ENCODE peak calls at places on chromosomes 7 and 10, in ten cellular contexts. Y, B, N, W, J, C, S, X, I and E are unnamed samples.

GRCh38 chr10:98312349-98312748 is 44.4 kb upstream of the LOXL4 start:
- DNase-seq in Y (no peak), J (peak), I (no peak), N (peak), S (no peak), X (no peak), W (no peak), B (no peak), C (no peak), E (no peak)

GRCh38 chr10:51708609-51709008 is 9.2 kb upstream of the CSTF2T start:
- DNase-seq in I (no peak), C (no peak), B (no peak), Y (no peak), S (no peak), W (no peak), X (no peak), N (no peak), J (no peak), E (no peak)

GRCh38 chr10:48685731-48686130 is 1.1 kb downstream of the WDFY4 start:
- DNase-seq in B (no peak), N (no peak), J (no peak), I (no peak), X (no peak), S (no peak), C (no peak), W (no peak), Y (no peak), E (peak)

GRCh38 chr7:20351901-20352300 is 21.2 kb downstream of the ITGB8 start:
- DNase-seq in N (peak), C (no peak), B (no peak), S (no peak), I (no peak), W (no peak), X (no peak), Y (no peak), J (peak), E (no peak)

GRCh38 chr7:104096683-104097082 is 107.2 kb upstream of the RELN start:
- DNase-seq in X (no peak), Y (no peak), C (no peak), I (no peak), S (no peak), J (peak), N (peak), B (no peak), W (peak), E (peak)

GRCh38 chr7:147308539-147308938 is 1191.9 kb downstream of the CNTNAP2 start:
- DNase-seq in N (no peak), X (no peak), C (no peak), B (no peak), J (no peak), Y (no peak), W (no peak), S (no peak), I (no peak), E (no peak)

GRCh38 chr10:58473966-58474365 is 38.7 kb upstream of the BICC1 start:
- DNase-seq in C (peak), I (no peak), N (peak), J (peak), W (peak), X (no peak), S (no peak), Y (no peak), B (no peak), E (no peak)

GRCh38 chr10:46040004-46040403 is 6.1 kb downstream of the MSMB start:
- DNase-seq in B (no peak), S (no peak), C (no peak), Y (no peak), N (no peak), J (no peak), X (no peak), I (no peak), W (no peak), E (no peak)

GRCh38 chr7:22121702-22122474 is 176.2 kb upstream of the CDCA7L start:
- DNase-seq in W (no peak), I (no peak), C (peak), B (no peak), S (no peak), Y (no peak), N (peak), X (no peak), J (peak), E (no peak)

GRCh38 chr10:113108180-113108835 is 158.3 kb downstream of the TCF7L2 start:
- DNase-seq in Y (no peak), I (no peak), J (no peak), C (no peak), X (no peak), B (no peak), N (peak), W (peak), S (peak), E (peak)

GRCh38 chr10:105585753-105586152 is 944.7 kb downstream of the SORCS3 start:
- DNase-seq in Y (no peak), J (peak), C (peak), W (no peak), X (no peak), B (no peak), N (peak), S (no peak), I (peak), E (no peak)

GRCh38 chr7:43232376-43232775 is 119.9 kb downstream of the HECW1 start:
- DNase-seq in Y (peak), X (no peak), S (no peak), B (no peak), J (no peak), C (no peak), N (no peak), W (no peak), I (no peak), E (no peak)

GRCh38 chr7:128352138-128352537 is 8.4 kb upstream of the RBM28 start:
- DNase-seq in B (no peak), I (no peak), S (peak), X (no peak), Y (no peak), N (no peak), J (peak), C (peak), W (no peak), E (peak)

GRCh38 chr10:116132716-116133420 is 140.1 kb downstream of the GFRA1 start:
- DNase-seq in B (no peak), N (no peak), W (no peak), I (no peak), S (no peak), J (peak), Y (no peak), X (no peak), C (no peak), E (peak)

GRCh38 chr10:33675235-33675634 is 340.8 kb upstream of the NRP1 start:
- DNase-seq in N (no peak), B (no peak), Y (no peak), I (no peak), C (peak), W (no peak), S (no peak), J (peak), X (no peak), E (no peak)

GRCh38 chr7:135316648-135317313 is 83.1 kb downstream of the STRA8 start:
- DNase-seq in X (no peak), J (no peak), C (no peak), N (no peak), S (no peak), B (no peak), I (no peak), Y (no peak), W (no peak), E (no peak)

GRCh38 chr10:30349967-30350735 is 1.1 kb upstream of the MTPAP start:
- DNase-seq in W (no peak), Y (no peak), S (no peak), C (no peak), I (no peak), B (no peak), N (no peak), X (no peak), J (no peak), E (no peak)

GRCh38 chr7:84070101-84070500 is 124.5 kb downstream of the SEMA3A start:
- DNase-seq in C (no peak), S (no peak), I (no peak), J (no peak), X (no peak), B (no peak), Y (no peak), W (no peak), N (no peak), E (no peak)

GRCh38 chr10:72320676-72321247 is 34.0 kb downstream of the DNAJB12 start:
- DNase-seq in J (peak), X (peak), B (peak), Y (no peak), W (peak), N (peak), I (peak), S (peak), C (peak), E (peak)

GRCh38 chr10:31778627-31779026 is 150.0 kb downstream of the ARHGAP12 start:
- DNase-seq in B (no peak), X (no peak), N (peak), I (no peak), C (no peak), S (no peak), J (peak), Y (no peak), W (no peak), E (no peak)

GRCh38 chr7:97024209-97025129 is at the start of gene DLX5:
- DNase-seq in S (peak), Y (no peak), J (peak), B (no peak), I (no peak), N (no peak), C (no peak), X (no peak), W (no peak), E (peak)

GRCh38 chr7:54705436-54705835 is 53.6 kb downstream of the SEC61G start:
- DNase-seq in Y (no peak), X (no peak), S (no peak), N (peak), B (no peak), W (peak), I (no peak), C (peak), J (peak), E (no peak)

GRCh38 chr7:106737202-106737562 is 76.2 kb upstream of the CCDC71L start:
- DNase-seq in W (peak), S (no peak), X (no peak), Y (no peak), N (peak), I (no peak), B (no peak), C (peak), J (peak), E (no peak)

GRCh38 chr7:88927-89921 is 103.1 kb upstream of the FAM20C start:
- DNase-seq in W (peak), S (no peak), B (no peak), C (peak), Y (no peak), X (no peak), I (no peak), J (peak), N (peak), E (peak)

GRCh38 chr7:139121-139520 is 53.2 kb upstream of the FAM20C start:
- DNase-seq in J (no peak), I (no peak), N (no peak), C (no peak), B (no peak), S (no peak), Y (no peak), W (no peak), X (no peak), E (no peak)